ENCODE peak calls at places on chromosomes 2 and 18, in five cellular contexts. N is esophagus squamous epithelium, D is psoas muscle, Y is mammary epithelial cell, I is Panc1. B is an unnamed sample. For H3K4me1 and H3K36me3, the result is how much of the 10 kb centered on the place peaks cover.

GRCh38 chr18:73646196-73646595 is 501.4 kb downstream of the FBXO15 start:
- DNase-seq in N (no peak), D (no peak), Y (no peak), I (no peak), B (no peak)

GRCh38 chr2:60414731-60415130 is 138.7 kb downstream of the BCL11A start:
- DNase-seq in N (no peak), D (no peak), Y (peak), I (no peak), B (no peak)

GRCh38 chr18:10754128-10754527 is 228.3 kb downstream of the NAPG start:
- DNase-seq in N (no peak), D (no peak), Y (no peak), I (no peak), B (no peak)

GRCh38 chr2:69017080-69017479 is 4.1 kb downstream of the ANTXR1 start:
- DNase-seq in N (no peak), D (no peak), Y (no peak), I (no peak), B (no peak)

GRCh38 chr18:60684843-60685513 is 312.4 kb upstream of the MC4R start:
- DNase-seq in N (no peak), D (peak), Y (peak), I (peak), B (no peak)

GRCh38 chr18:57376503-57376902 is 24.1 kb downstream of the ST8SIA3 start:
- DNase-seq in N (no peak), D (no peak), Y (no peak), I (no peak), B (no peak)

GRCh38 chr2:189261431-189261841 is 81.9 kb upstream of the COL5A2 start:
- DNase-seq in N (no peak), D (no peak), Y (peak), I (peak), B (no peak)

GRCh38 chr2:19648583-19648982 is 253.2 kb downstream of the TTC32 start:
- DNase-seq in N (no peak), D (peak), Y (peak), I (no peak), B (no peak)

GRCh38 chr2:84905181-84906107 is at the start of gene TMSB10:
- DNase-seq in N (peak), D (peak), Y (peak), I (no peak), B (peak)

GRCh38 chr2:135732561-135732960 is 9.1 kb upstream of the UBXN4 start:
- DNase-seq in N (no peak), D (no peak), Y (no peak), I (no peak), B (no peak)

GRCh38 chr2:212145111-212145510 is 393.5 kb downstream of the ERBB4 start:
- DNase-seq in N (no peak), D (no peak), Y (peak), I (no peak), B (no peak)

GRCh38 chr2:29519996-29520395 is 401.4 kb downstream of the ALK start:
- DNase-seq in N (no peak), D (no peak), Y (peak), I (no peak), B (no peak)

GRCh38 chr2:217901826-217902225 is 101.0 kb downstream of the TNS1 start:
- DNase-seq in N (no peak), D (peak), Y (no peak), I (no peak), B (peak)

GRCh38 chr2:217902281-217903141 is 100.3 kb downstream of the TNS1 start:
- DNase-seq in N (no peak), D (peak), Y (peak), I (no peak), B (peak)

GRCh38 chr2:217904614-217904965 is 98.2 kb downstream of the TNS1 start:
- DNase-seq in N (no peak), D (peak), Y (no peak), I (no peak), B (peak)

GRCh38 chr2:217903859-217904613 is 98.8 kb downstream of the TNS1 start:
- DNase-seq in N (no peak), D (peak), Y (no peak), I (no peak), B (peak)

DNA sequence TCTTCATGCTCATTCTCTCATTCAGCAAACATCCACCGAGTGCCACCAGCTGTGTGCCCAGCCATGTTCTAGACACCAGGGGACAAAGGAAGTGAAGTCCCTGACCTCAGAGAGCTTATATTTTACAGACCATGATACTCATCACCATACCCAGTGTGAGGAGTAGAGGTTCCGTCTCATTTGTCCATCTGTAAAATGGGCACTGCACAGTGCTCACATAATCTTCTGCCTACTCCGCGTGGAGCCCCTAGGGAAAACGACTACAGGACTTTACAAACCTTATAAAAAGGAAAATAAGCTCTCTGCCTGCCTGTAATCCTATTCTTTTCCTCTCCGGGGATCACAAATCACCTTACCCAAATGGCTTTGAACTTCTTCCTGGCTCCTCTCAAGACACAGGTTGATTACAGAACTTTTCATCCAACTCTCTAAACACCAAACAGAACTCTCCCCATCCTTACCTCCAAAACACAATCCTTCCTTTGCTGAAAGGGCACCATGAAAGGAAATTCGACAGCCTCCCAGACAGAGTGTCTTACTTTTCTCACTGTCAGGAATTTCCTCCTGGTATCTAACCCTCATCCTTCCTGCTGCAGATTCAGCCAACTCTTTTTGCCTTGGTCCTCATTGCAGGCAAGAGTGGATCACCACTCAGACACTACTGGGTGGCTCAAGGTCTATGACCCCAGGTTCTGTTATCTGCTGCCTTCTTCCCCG is 99.5 kb downstream of the TNS1 start:
- DNase-seq in N (no peak), D (no peak), Y (no peak), I (no peak), B (no peak)
- H3K27ac ChIP-seq in N (peak), D (peak), Y (no peak), I (no peak), B (peak)

GRCh38 chr2:217332866-217333265 is 473.0 kb upstream of the TNP1 start:
- DNase-seq in N (no peak), D (no peak), Y (no peak), I (no peak), B (no peak)

GRCh38 chr2:217332392-217332791 is 472.5 kb upstream of the TNP1 start:
- DNase-seq in N (no peak), D (no peak), Y (no peak), I (no peak), B (no peak)

GRCh38 chr2:217331577-217332139 is 471.8 kb upstream of the TNP1 start:
- DNase-seq in N (no peak), D (no peak), Y (peak), I (no peak), B (no peak)

GRCh38 chr2:217329023-217329431 is 469.2 kb upstream of the TNP1 start:
- DNase-seq in N (no peak), D (no peak), Y (no peak), I (no peak), B (peak)

DNA sequence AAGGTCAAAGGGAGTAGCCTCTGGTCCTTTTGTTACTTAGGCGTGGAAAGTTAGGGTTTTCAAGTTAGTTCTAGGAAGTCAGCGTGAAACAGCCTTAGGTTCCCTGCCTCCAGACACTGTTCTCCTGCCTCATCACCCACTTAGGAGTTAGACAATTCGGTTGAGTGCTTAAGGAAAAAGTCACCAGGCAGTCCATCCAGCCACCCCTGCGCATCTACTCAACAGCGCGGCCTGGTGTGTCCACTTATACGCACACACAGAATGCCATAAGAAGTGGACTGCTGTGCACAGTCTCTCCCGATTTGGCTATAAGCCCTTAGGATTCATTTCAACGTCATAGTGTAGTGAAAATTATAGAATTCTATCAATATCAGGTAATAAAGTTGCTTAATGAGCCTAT is 470.8 kb upstream of the TNP1 start:
- DNase-seq in N (no peak), D (no peak), Y (no peak), I (no peak), B (no peak)
- H3K4me1 ChIP-seq in N (under half), D (under half), Y (under half), I (under half), B (under half)

DNA sequence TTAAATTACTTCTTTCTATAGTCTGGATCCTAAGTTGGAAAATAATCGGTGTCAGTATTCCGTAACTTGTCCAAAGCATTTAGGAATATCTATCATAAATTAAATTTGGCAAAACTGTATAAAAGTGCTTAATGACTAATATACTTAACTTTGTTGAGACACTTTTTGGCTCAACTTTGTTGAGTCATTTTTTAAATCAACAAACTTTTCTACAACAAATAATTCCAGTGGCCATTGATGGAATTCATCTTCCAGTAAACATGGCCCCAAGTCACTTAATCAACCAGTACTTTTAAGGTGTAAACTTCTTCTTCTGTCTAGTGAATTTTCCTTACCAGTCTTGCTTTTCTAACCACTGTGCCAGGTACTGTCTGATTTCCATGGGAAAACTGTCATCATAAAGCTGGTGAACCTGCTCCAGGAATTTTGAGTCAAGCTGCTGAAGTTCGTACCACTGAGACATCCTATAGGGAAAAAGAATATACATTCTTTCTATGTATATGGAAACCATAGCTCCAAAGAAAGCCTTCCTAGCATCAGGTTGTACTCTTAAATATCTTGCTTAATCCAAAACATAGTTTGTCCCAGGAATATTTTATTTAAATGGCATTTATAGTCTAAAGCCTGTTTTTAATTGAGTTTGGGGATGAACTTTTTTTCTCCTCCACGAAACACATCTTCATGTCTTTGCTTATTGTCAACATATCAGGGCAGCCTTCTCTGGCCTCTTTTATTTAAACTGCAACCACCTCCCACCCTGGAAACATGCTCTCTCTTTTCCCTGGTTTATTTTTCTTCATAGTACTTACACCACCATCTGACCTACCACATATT is 4.2 kb downstream of the STAT1 start:
- DNase-seq in N (no peak), D (no peak), Y (no peak), I (no peak), B (no peak)
- H3K36me3 ChIP-seq in N (under half), D (under half), Y (under half), I (under half), B (under half)

GRCh38 chr2:134539946-134540345 is 178.9 kb downstream of the TMEM163 start:
- DNase-seq in N (no peak), D (no peak), Y (no peak), I (no peak), B (no peak)

GRCh38 chr2:134536312-134536711 is 182.5 kb downstream of the TMEM163 start:
- DNase-seq in N (no peak), D (no peak), Y (no peak), I (no peak), B (no peak)

GRCh38 chr2:134540954-134541353 is 177.8 kb downstream of the TMEM163 start:
- DNase-seq in N (no peak), D (no peak), Y (no peak), I (no peak), B (no peak)

GRCh38 chr2:134537702-134538101 is 181.1 kb downstream of the TMEM163 start:
- DNase-seq in N (no peak), D (no peak), Y (no peak), I (no peak), B (no peak)

DNA sequence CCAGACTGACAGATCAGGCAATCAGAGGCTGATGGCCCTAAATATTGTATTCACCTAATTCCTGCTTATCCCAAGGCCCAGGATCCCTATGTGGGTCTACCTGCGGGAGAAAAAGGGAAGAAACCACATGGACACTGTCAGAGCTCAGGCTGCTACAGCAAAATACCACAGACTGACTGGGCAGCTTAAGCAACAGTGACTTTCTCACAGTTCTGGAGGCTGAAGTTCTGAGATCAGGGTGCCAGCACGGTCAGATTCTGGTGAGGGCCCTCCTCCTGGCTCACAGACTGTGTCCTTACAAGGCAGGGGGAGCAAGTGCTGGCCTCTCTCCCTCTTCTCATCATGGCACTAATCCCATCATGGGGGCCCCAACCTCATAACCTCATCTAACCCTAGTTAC is 181.7 kb downstream of the TMEM163 start:
- DNase-seq in N (no peak), D (no peak), Y (no peak), I (no peak), B (no peak)
- H3K27ac ChIP-seq in N (no peak), D (no peak), Y (no peak), I (no peak), B (no peak)

B was measured in uterus.